ENCODE peak calls at places on chromosome 20, in six cellular contexts. A is Panc1; X is lower lobe of right lung; C is breast epithelium; N is CD4-positive, alpha-beta T cell; F is CD8-positive, alpha-beta T cell. D is an unnamed sample.

GRCh38 chr20:5665417-5665816 is 84.8 kb upstream of the SHLD1 start:
- DNase-seq in A (no peak), X (no peak), C (no peak), N (no peak), F (no peak), D (no peak)

GRCh38 chr20:53917145-53918009 is 153.0 kb downstream of the BCAS1 start:
- DNase-seq in A (no peak), X (no peak), C (no peak), N (no peak), F (no peak), D (peak)

GRCh38 chr20:38601216-38602184 is at the start of gene ARHGAP40:
- DNase-seq in A (no peak), X (peak), C (peak), N (no peak), F (no peak), D (no peak)

GRCh38 chr20:36468149-36469000 is 72.9 kb upstream of the MYL9 start:
- DNase-seq in A (no peak), X (no peak), C (no peak), N (no peak), F (no peak), D (no peak)

GRCh38 chr20:9508696-9509178 is 5.7 kb upstream of the LAMP5 start:
- DNase-seq in A (no peak), X (no peak), C (no peak), N (no peak), F (no peak), D (no peak)

GRCh38 chr20:1959156-1959555 is 34.7 kb downstream of the PDYN start:
- DNase-seq in A (no peak), X (no peak), C (no peak), N (no peak), F (no peak), D (no peak)

GRCh38 chr20:60993647-60994046 is 258.4 kb upstream of the CDH4 start:
- DNase-seq in A (no peak), X (no peak), C (no peak), N (no peak), F (no peak), D (no peak)

GRCh38 chr20:8721098-8721497 is 347.8 kb upstream of the PLCB4 start:
- DNase-seq in A (peak), X (no peak), C (no peak), N (no peak), F (no peak), D (peak)

GRCh38 chr20:51750037-51750769 is 18.0 kb downstream of the ATP9A start:
- DNase-seq in A (peak), X (peak), C (peak), N (no peak), F (no peak), D (peak)

GRCh38 chr20:31713312-31714049 is 9.2 kb downstream of the BCL2L1 start:
- DNase-seq in A (no peak), X (peak), C (no peak), N (no peak), F (no peak), D (no peak)

GRCh38 chr20:50048420-50049166 is 64.4 kb downstream of the UBE2V1 start:
- DNase-seq in A (no peak), X (no peak), C (no peak), N (no peak), F (peak), D (no peak)

GRCh38 chr20:33537608-33538007 is 47.7 kb downstream of the CBFA2T2 start:
- DNase-seq in A (no peak), X (no peak), C (no peak), N (no peak), F (no peak), D (no peak)

GRCh38 chr20:33541797-33542196 is 51.9 kb downstream of the CBFA2T2 start:
- DNase-seq in A (no peak), X (no peak), C (no peak), N (no peak), F (no peak), D (no peak)

GRCh38 chr20:33540427-33540826 is 50.5 kb downstream of the CBFA2T2 start:
- DNase-seq in A (no peak), X (no peak), C (no peak), N (no peak), F (no peak), D (no peak)

GRCh38 chr20:33541074-33541473 is 51.2 kb downstream of the CBFA2T2 start:
- DNase-seq in A (no peak), X (no peak), C (no peak), N (no peak), F (no peak), D (no peak)

GRCh38 chr20:33539129-33539528 is 49.2 kb downstream of the CBFA2T2 start:
- DNase-seq in A (no peak), X (no peak), C (no peak), N (no peak), F (no peak), D (no peak)
- H3K27ac ChIP-seq in A (no peak), X (no peak), C (no peak), N (no peak), F (no peak), D (no peak)

GRCh38 chr20:25065625-25066338 is 7.8 kb upstream of the ACSS1 start:
- DNase-seq in A (peak), X (no peak), C (no peak), N (peak), F (peak), D (peak)

GRCh38 chr20:25063981-25064380 is 6.0 kb upstream of the ACSS1 start:
- DNase-seq in A (no peak), X (no peak), C (no peak), N (no peak), F (no peak), D (no peak)

GRCh38 chr20:25066386-25066785 is 8.4 kb upstream of the ACSS1 start:
- DNase-seq in A (no peak), X (no peak), C (peak), N (no peak), F (no peak), D (no peak)

GRCh38 chr20:25064561-25064960 is 6.6 kb upstream of the ACSS1 start:
- DNase-seq in A (no peak), X (no peak), C (peak), N (no peak), F (no peak), D (no peak)

DNA sequence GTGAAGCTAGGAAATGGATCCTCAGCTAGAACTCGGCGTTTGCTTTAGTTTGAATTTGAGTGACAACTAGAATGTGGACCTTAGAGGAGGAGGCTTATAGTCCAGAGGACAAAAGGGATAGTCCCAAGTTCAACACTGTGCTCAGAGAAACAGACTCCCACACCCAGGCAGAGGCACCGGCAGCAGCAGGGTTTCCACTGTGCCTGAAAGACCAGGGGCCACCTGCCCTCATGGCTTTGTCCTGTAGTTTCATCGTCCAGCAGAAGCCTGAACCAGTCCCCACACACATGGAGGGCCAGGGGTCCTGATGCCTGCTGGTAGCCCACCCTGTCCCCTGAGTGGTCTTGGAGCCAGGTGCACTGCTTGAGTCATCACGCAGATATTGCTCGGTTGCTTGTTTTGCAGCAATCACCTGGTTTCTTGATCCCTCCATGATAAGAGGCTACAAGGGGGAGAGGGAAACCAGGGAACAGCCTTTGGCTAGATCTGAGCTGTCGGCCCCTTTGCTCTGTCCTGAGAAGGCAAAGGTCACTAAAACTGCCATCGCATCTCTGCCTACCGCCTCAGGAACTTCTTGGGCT is 7.2 kb upstream of the ACSS1 start:
- DNase-seq in A (no peak), X (no peak), C (peak), N (no peak), F (no peak), D (no peak)
- H3K27ac ChIP-seq in A (peak), X (no peak), C (no peak), N (no peak), F (no peak), D (peak)

GRCh38 chr20:23136893-23137745 is 51.0 kb upstream of the CD93 start:
- DNase-seq in A (no peak), X (peak), C (no peak), N (no peak), F (no peak), D (no peak)
- H3K27ac ChIP-seq in A (no peak), X (peak), C (no peak), N (no peak), F (no peak), D (no peak)

GRCh38 chr20:44585042-44585968 is 2.9 kb downstream of the PKIG start:
- DNase-seq in A (no peak), X (no peak), C (no peak), N (no peak), F (no peak), D (no peak)

GRCh38 chr20:44584103-44584690 is 1.8 kb downstream of the PKIG start:
- DNase-seq in A (no peak), X (no peak), C (no peak), N (no peak), F (no peak), D (no peak)

GRCh38 chr20:44589522-44589921 is 7.1 kb downstream of the PKIG start:
- DNase-seq in A (no peak), X (no peak), C (no peak), N (no peak), F (no peak), D (no peak)

GRCh38 chr20:44586986-44587980 is 4.9 kb downstream of the PKIG start:
- DNase-seq in A (no peak), X (no peak), C (no peak), N (no peak), F (no peak), D (no peak)

DNA sequence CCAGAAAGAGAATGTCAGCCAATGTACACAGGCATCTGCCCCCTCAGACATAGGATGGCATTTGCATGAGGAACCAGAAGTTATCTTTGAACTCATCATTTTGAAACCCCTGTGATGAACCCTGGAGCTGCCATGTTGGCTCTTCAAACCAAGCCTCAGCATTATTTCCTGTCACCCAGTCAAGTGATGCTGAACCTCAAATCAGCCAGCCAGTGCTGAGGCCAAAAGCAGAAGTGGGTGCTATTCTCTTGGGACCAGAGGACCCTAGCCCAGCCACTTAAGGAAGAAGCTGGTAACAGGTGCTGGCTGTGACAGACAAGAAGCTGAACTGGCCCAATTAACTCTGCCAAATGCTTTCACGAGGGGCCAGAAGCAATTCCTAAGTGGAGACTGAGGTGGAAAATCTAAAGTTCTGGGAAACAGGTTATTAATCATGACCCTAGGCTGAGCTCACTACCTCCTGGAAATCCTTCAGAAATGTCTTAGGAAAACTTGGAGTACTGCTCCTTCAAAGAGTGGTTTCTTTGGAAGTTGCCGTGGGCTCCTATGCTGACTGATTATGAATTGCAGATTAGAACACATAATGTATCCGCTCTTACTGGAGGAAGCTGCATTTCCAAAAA is 4.0 kb downstream of the PKIG start:
- DNase-seq in A (no peak), X (no peak), C (no peak), N (no peak), F (no peak), D (no peak)
- H3K27ac ChIP-seq in A (peak), X (peak), C (peak), N (no peak), F (no peak), D (no peak)

GRCh38 chr20:17841751-17842191 is 126.8 kb downstream of the SNX5 start:
- DNase-seq in A (no peak), X (no peak), C (no peak), N (no peak), F (no peak), D (no peak)
- H3K27ac ChIP-seq in A (no peak), X (peak), C (peak), N (no peak), F (no peak), D (no peak)

GRCh38 chr20:22384978-22385377 is 199.4 kb downstream of the FOXA2 start:
- DNase-seq in A (no peak), X (no peak), C (no peak), N (no peak), F (no peak), D (no peak)

GRCh38 chr20:22383156-22383555 is 201.2 kb downstream of the FOXA2 start:
- DNase-seq in A (no peak), X (no peak), C (no peak), N (no peak), F (no peak), D (no peak)

GRCh38 chr20:22382742-22383141 is 201.6 kb downstream of the FOXA2 start:
- DNase-seq in A (no peak), X (no peak), C (no peak), N (no peak), F (no peak), D (no peak)

GRCh38 chr20:22379472-22379871 is 204.9 kb downstream of the FOXA2 start:
- DNase-seq in A (no peak), X (no peak), C (no peak), N (no peak), F (no peak), D (no peak)

GRCh38 chr20:22381812-22382416 is 202.5 kb downstream of the FOXA2 start:
- DNase-seq in A (no peak), X (no peak), C (no peak), N (no peak), F (no peak), D (no peak)
- H3K27ac ChIP-seq in A (peak), X (no peak), C (no peak), N (no peak), F (no peak), D (no peak)

GRCh38 chr20:57530327-57530981 is 5.5 kb upstream of the CTCFL start:
- DNase-seq in A (no peak), X (no peak), C (no peak), N (no peak), F (no peak), D (no peak)
- H3K27ac ChIP-seq in A (no peak), X (no peak), C (no peak), N (no peak), F (no peak), D (no peak)

D was measured in substantia nigra.